ENCODE peak calls at places on chromosomes 7 and 10, in seven cellular contexts. R is osteocyte, K is WTC11, G is endodermal cell, W is prostate gland, S is uterus, F is astrocyte of the spinal cord. T is an unnamed sample.

GRCh38 chr10:58299580-58299979 is 30.6 kb downstream of the CISD1 start:
- DNase-seq in R (no peak), K (peak), G (peak), W (peak), S (peak), F (peak), T (no peak)

GRCh38 chr7:22589641-22590141 is 89.7 kb upstream of the STEAP1B start:
- DNase-seq in R (no peak), K (no peak), G (no peak), W (no peak), S (peak), F (peak), T (no peak)

GRCh38 chr10:133163889-133164815 is 4.1 kb downstream of the KNDC1 start:
- DNase-seq in R (peak), K (peak), G (peak), W (no peak), S (peak), F (no peak), T (no peak)

GRCh38 chr10:94412439-94412838 is 10.1 kb downstream of the TBC1D12 start:
- DNase-seq in R (no peak), K (no peak), G (no peak), W (no peak), S (no peak), F (no peak), T (no peak)

GRCh38 chr10:102451105-102451969 is at the start of gene C10orf95:
- DNase-seq in R (no peak), K (peak), G (peak), W (no peak), S (no peak), F (no peak), T (no peak)

GRCh38 chr10:24465899-24466615 is 257.1 kb downstream of the KIAA1217 start:
- DNase-seq in R (no peak), K (no peak), G (no peak), W (peak), S (no peak), F (peak), T (no peak)

GRCh38 chr7:105990726-105991465 is 27.8 kb downstream of the CDHR3 start:
- DNase-seq in R (no peak), K (peak), G (peak), W (no peak), S (peak), F (no peak), T (no peak)

GRCh38 chr7:28686418-28686800 is 271.7 kb downstream of the TRIL start:
- DNase-seq in R (no peak), K (peak), G (peak), W (no peak), S (peak), F (peak), T (no peak)

GRCh38 chr7:115851291-115851690 is 179.3 kb downstream of the TFEC start:
- DNase-seq in R (no peak), K (no peak), G (no peak), W (no peak), S (no peak), F (peak), T (no peak)

GRCh38 chr7:112135815-112136706 is 70.1 kb downstream of the DOCK4 start:
- DNase-seq in R (no peak), K (no peak), G (no peak), W (no peak), S (peak), F (no peak), T (no peak)

GRCh38 chr10:69007260-69007659 is 18.7 kb downstream of the KIFBP start:
- DNase-seq in R (no peak), K (no peak), G (no peak), W (no peak), S (no peak), F (no peak), T (no peak)

GRCh38 chr7:104841798-104842197 is 172.2 kb upstream of the KMT2E start:
- DNase-seq in R (no peak), K (no peak), G (no peak), W (no peak), S (no peak), F (no peak), T (no peak)

GRCh38 chr10:1360581-1361164 is 304.5 kb downstream of the WDR37 start:
- DNase-seq in R (no peak), K (peak), G (peak), W (no peak), S (no peak), F (peak), T (no peak)

GRCh38 chr10:89502556-89502955 is 32.8 kb downstream of the SLC16A12 start:
- DNase-seq in R (no peak), K (no peak), G (no peak), W (no peak), S (no peak), F (peak), T (no peak)

GRCh38 chr7:11252705-11253272 is 279.1 kb downstream of the PHF14 start:
- DNase-seq in R (no peak), K (no peak), G (no peak), W (no peak), S (no peak), F (no peak), T (no peak)

GRCh38 chr7:55369427-55369826 is 4.3 kb downstream of the LANCL2 start:
- DNase-seq in R (no peak), K (no peak), G (no peak), W (no peak), S (no peak), F (peak), T (no peak)

GRCh38 chr7:136523581-136523980 is 344.9 kb upstream of the CHRM2 start:
- DNase-seq in R (no peak), K (no peak), G (no peak), W (no peak), S (no peak), F (peak), T (no peak)

GRCh38 chr10:103858360-103858759 is 3.0 kb upstream of the SH3PXD2A start:
- DNase-seq in R (no peak), K (no peak), G (no peak), W (no peak), S (no peak), F (no peak), T (no peak)

GRCh38 chr10:121722665-121723064 is 124.4 kb upstream of the FGFR2 start:
- DNase-seq in R (no peak), K (no peak), G (no peak), W (no peak), S (no peak), F (no peak), T (no peak)

GRCh38 chr10:61471491-61471890 is 18.3 kb upstream of the TMEM26 start:
- DNase-seq in R (no peak), K (no peak), G (no peak), W (no peak), S (no peak), F (peak), T (no peak)

GRCh38 chr7:99380823-99381663 is 6.5 kb downstream of the ARPC1B start:
- DNase-seq in R (no peak), K (no peak), G (no peak), W (no peak), S (no peak), F (no peak), T (no peak)

DNA sequence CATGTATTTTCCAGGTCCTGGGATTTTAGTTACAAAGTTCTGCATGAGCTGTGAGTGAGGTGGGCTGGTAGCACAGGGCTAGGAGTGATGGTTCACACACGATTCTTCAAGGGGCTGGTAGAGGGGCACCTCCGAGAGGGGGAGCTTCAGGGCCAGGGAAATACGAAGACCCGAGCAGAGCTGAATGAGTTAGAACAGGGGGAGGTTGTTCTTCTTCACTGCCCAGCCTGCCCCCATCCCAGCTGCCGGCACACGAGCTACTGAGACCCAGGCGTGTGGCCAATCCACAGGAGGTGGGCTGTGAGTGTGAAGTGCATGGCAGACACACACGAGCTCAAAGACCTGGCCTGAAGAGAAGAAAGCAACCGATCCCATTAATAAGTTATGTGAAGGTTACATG is 256.1 kb upstream of the ZNF32 start:
- DNase-seq in R (no peak), K (no peak), G (no peak), W (no peak), S (no peak), F (no peak), T (no peak)
- TF ChIP-seq CTCF in R (no peak), K (no peak), G (no peak), W (no peak), S (no peak), F (no peak), T (no peak)

GRCh38 chr10:46220872-46221538 is 65.8 kb upstream of the ANTXRL start:
- DNase-seq in R (no peak), K (no peak), G (peak), W (no peak), S (no peak), F (no peak), T (no peak)
- TF ChIP-seq CTCF in R (peak), K (no peak), G (peak), W (peak), S (no peak), F (no peak), T (peak)

DNA sequence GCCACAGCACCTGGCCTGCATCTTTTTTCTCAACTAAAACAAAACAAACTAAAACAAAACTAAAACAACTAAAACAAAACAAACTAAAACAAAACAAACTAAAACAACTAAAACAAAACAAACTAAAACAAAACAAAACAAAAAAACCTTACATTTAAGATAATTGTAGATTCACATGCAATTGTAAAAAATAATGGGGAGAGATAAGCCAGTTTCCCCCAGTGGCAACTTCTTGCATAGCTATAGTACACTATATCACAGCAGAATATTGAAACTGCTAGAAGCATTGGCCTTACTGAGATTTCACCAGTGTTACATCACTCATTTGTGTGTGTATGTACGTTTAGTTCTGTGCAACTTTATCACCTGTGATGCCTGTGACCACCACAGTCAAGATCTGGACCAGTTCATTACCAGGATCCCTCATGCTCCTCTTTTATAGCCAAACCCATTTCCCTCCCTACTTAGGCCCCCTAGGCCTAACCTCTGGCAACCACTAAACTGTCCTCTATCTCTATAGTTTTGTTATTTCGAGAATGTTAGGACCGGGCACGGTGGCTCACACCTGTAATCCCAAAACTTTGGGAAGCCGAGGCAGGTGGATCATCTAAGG is 9.3 kb downstream of the FXYD4 start:
- DNase-seq in R (no peak), K (no peak), G (no peak), W (no peak), S (no peak), F (peak), T (no peak)
- TF ChIP-seq CTCF in R (no peak), K (no peak), G (peak), W (no peak), S (no peak), F (no peak), T (peak)

GRCh38 chr10:80617807-80618206 is 80.1 kb downstream of the SH2D4B start:
- DNase-seq in R (no peak), K (no peak), G (peak), W (no peak), S (no peak), F (no peak), T (peak)

GRCh38 chr10:80619036-80619435 is 81.3 kb downstream of the SH2D4B start:
- DNase-seq in R (no peak), K (no peak), G (peak), W (no peak), S (no peak), F (no peak), T (peak)

GRCh38 chr10:80622153-80622552 is 84.5 kb downstream of the SH2D4B start:
- DNase-seq in R (no peak), K (no peak), G (no peak), W (no peak), S (no peak), F (no peak), T (no peak)
- TF ChIP-seq CTCF in R (no peak), K (no peak), G (no peak), W (no peak), S (no peak), F (no peak), T (no peak)

GRCh38 chr7:26620352-26620751 is 244.0 kb downstream of the SKAP2 start:
- DNase-seq in R (no peak), K (peak), G (peak), W (no peak), S (no peak), F (peak), T (peak)
- TF ChIP-seq CTCF in R (no peak), K (peak), G (peak), W (no peak), S (no peak), F (no peak), T (no peak)

DNA sequence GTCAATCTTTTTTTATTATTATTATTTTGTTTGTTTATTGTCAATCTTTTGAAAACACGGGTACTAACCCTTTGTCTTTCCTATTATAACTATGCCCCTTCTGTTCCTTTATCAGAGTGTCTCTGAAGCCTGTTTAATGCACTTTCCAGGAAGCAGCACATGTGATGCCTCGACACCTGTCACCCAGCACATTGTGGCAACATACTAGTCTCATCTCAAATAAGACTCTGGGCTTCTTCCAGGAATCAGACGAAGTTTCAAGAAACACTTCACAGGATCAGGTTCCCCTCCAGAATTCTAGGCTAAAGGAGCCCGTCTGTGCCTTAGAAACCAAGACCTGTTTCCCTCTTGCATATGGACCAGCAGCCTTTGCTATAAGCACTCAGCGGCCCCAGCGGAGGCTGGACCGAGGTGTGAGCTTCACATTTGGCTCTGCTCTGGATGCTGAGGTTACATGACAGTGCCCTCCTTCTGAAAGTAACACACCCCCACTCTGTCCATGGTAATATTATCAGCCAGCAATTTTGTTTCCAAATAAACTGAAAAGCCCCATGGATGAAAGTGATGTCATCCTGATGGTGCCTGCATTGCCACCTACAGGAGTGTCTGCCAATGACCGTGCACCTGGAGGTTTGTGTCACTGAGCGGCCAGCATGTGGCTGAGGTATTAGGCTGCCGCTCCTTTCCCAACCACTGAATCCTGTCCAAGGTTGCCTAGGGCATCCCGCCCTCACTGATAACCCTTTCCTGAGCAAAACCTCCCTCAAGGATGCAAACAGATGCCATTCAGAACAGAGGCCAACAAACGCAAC is 38.1 kb downstream of the MKI67 start:
- DNase-seq in R (no peak), K (peak), G (peak), W (no peak), S (no peak), F (no peak), T (peak)
- TF ChIP-seq CTCF in R (no peak), K (no peak), G (peak), W (no peak), S (no peak), F (peak), T (peak)

GRCh38 chr7:35487402-35487801 is 207.5 kb downstream of the HERPUD2 start:
- DNase-seq in R (no peak), K (no peak), G (peak), W (no peak), S (no peak), F (no peak), T (no peak)

GRCh38 chr7:35483568-35483967 is 211.4 kb downstream of the HERPUD2 start:
- DNase-seq in R (peak), K (no peak), G (no peak), W (no peak), S (no peak), F (no peak), T (no peak)

GRCh38 chr7:35487841-35488240 is 207.1 kb downstream of the HERPUD2 start:
- DNase-seq in R (peak), K (no peak), G (no peak), W (no peak), S (no peak), F (no peak), T (no peak)

GRCh38 chr7:35482231-35482630 is 212.7 kb downstream of the HERPUD2 start:
- DNase-seq in R (peak), K (no peak), G (peak), W (no peak), S (no peak), F (no peak), T (no peak)

GRCh38 chr7:35485436-35485835 is 209.5 kb downstream of the HERPUD2 start:
- DNase-seq in R (peak), K (no peak), G (peak), W (no peak), S (no peak), F (no peak), T (no peak)
- TF ChIP-seq CTCF in R (no peak), K (no peak), G (no peak), W (no peak), S (no peak), F (no peak), T (no peak)

GRCh38 chr10:26334232-26334931 is 103.8 kb upstream of the APBB1IP start:
- DNase-seq in R (no peak), K (no peak), G (no peak), W (no peak), S (no peak), F (no peak), T (no peak)

GRCh38 chr10:26335574-26336093 is 102.5 kb upstream of the APBB1IP start:
- DNase-seq in R (no peak), K (no peak), G (no peak), W (no peak), S (no peak), F (no peak), T (no peak)

GRCh38 chr10:26336979-26337378 is 101.2 kb upstream of the APBB1IP start:
- DNase-seq in R (no peak), K (no peak), G (no peak), W (no peak), S (no peak), F (no peak), T (no peak)

GRCh38 chr10:26331376-26331775 is 106.8 kb upstream of the APBB1IP start:
- DNase-seq in R (no peak), K (no peak), G (no peak), W (no peak), S (no peak), F (no peak), T (no peak)

DNA sequence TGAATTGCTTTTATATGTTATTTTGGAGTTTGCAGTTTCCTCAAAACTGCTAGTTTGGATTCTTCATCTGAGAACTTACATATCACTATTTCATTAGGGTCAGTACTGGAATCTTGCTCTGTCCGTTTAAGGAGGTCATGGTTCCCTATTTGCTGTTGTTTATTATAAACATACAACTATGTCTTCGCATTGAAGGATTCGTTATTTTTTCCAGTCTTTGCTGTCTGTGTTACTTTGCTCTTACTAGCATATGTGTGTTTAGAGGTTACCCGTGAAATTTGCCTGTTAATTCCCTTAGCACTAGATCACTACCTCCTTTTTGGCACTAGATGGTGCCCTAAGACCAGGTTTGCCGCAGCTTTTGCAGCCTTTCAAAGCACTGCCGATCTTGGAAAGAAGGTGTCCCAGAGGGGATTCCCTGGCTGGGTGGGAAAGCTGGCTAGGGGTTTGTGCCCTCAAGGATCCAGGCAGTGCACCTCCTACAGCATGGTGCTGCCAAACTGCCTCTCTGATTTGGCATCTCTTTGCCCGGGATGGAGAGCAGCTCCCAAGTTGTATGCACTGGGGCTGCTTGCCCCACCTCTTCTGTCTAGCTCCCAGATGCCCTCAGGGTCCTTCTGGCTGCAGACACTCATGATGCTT is 103.1 kb upstream of the APBB1IP start:
- DNase-seq in R (no peak), K (peak), G (peak), W (peak), S (peak), F (peak), T (no peak)
- TF ChIP-seq CTCF in R (peak), K (peak), G (peak), W (peak), S (peak), F (peak), T (peak)

DNA sequence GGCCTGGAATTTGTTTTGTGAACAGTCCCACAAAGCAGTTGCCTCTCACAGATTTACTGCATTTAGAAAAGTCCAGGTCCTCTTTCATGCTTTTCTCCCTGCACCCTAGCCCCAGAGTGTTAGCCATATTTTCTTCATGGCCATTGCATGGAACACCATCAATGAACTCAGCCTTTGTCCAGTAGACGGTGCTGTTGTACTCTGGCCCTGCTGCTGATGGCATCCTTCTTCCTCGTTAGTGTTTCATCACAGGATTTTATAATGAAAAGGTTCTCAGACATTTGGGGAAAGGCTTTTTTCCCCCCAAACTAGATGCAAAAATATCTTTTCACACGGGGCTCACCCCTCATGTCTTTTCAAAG is 93.0 kb upstream of the SLC25A13 start:
- DNase-seq in R (no peak), K (peak), G (peak), W (peak), S (no peak), F (peak), T (no peak)
- TF ChIP-seq CTCF in R (peak), K (peak), G (peak), W (peak), S (no peak), F (peak), T (peak)